ENCODE peak calls at places on chromosome 16, in seven cellular contexts. G is PC-3, M is H1, J is astrocyte, D is MM.1S, S is fibroblast of lung, L is endothelial cell of umbilical vein. W is an unnamed sample. For H4K20me1, the result is how much of the 10 kb centered on the place peaks cover.

GRCh38 chr16:3349175-3349574 is 6.5 kb upstream of the OR2C1 start:
- DNase-seq in M (no peak), D (no peak), J (no peak), G (no peak), S (no peak), L (no peak), W (no peak)

GRCh38 chr16:10552998-10553491 is 27.4 kb downstream of the EMP2 start:
- DNase-seq in J (no peak), S (no peak), L (peak), G (no peak), D (peak), M (peak), W (peak)

GRCh38 chr16:11674818-11675560 is 6.7 kb downstream of the SNN start:
- DNase-seq in M (no peak), G (no peak), D (peak), J (peak), L (peak), S (peak), W (no peak)

GRCh38 chr16:11167581-11167980 is 88.4 kb downstream of the SOCS1 start:
- DNase-seq in L (no peak), G (no peak), D (no peak), M (no peak), S (no peak), J (no peak), W (no peak)

GRCh38 chr16:73113326-73113720 is 65.4 kb upstream of the ZFHX3 start:
- DNase-seq in D (no peak), G (no peak), L (no peak), M (no peak), S (peak), J (peak), W (no peak)

GRCh38 chr16:83840060-83840617 is 32.4 kb downstream of the HSBP1 start:
- DNase-seq in L (no peak), J (no peak), S (no peak), M (no peak), D (no peak), G (no peak), W (no peak)

GRCh38 chr16:48136547-48137360 is 19.0 kb downstream of the ABCC12 start:
- DNase-seq in G (no peak), S (peak), J (peak), D (no peak), L (no peak), M (no peak), W (no peak)

GRCh38 chr16:87723224-87723619 is 42.6 kb downstream of the KLHDC4 start:
- DNase-seq in D (no peak), J (peak), M (no peak), S (peak), L (peak), G (no peak), W (no peak)

GRCh38 chr16:89970011-89970410 is 21.5 kb downstream of the DEF8 start:
- DNase-seq in D (no peak), J (no peak), M (no peak), S (no peak), G (no peak), L (no peak), W (no peak)

GRCh38 chr16:50884066-50884860 is 142.4 kb downstream of the CYLD start:
- DNase-seq in M (peak), J (no peak), D (no peak), S (no peak), L (no peak), G (peak), W (peak)

GRCh38 chr16:83951544-83951943 is 1.5 kb upstream of the OSGIN1 start:
- DNase-seq in L (no peak), S (no peak), D (no peak), J (no peak), G (no peak), M (no peak), W (no peak)

GRCh38 chr16:81778861-81779539 is at the start of gene PLCG2:
- DNase-seq in J (no peak), G (peak), M (peak), D (peak), L (peak), S (peak), W (peak)

GRCh38 chr16:65782537-65783290 is 583.8 kb upstream of the CDH5 start:
- DNase-seq in G (peak), M (peak), J (peak), D (no peak), S (peak), L (peak), W (no peak)

GRCh38 chr16:84484579-84485254 is 19.7 kb downstream of the MEAK7 start:
- DNase-seq in G (peak), J (peak), L (peak), S (peak), M (peak), D (peak), W (peak)

GRCh38 chr16:29644338-29644857 is 18.6 kb upstream of the SPN start:
- DNase-seq in J (no peak), G (no peak), M (no peak), D (no peak), S (no peak), L (no peak), W (no peak)

GRCh38 chr16:50925758-50926357 is 184.0 kb downstream of the CYLD start:
- DNase-seq in L (no peak), S (peak), M (no peak), D (no peak), J (peak), G (peak), W (no peak)

GRCh38 chr16:31700200-31700529 is 172.5 kb downstream of the AHSP start:
- DNase-seq in M (no peak), J (no peak), G (peak), S (peak), L (no peak), D (no peak), W (no peak)

GRCh38 chr16:85522842-85523601 is 90.1 kb upstream of the GSE1 start:
- DNase-seq in L (no peak), S (peak), J (peak), M (no peak), G (no peak), D (no peak), W (no peak)

GRCh38 chr16:30084816-30085159 is 6.9 kb downstream of the TBX6 start:
- DNase-seq in G (no peak), D (no peak), M (no peak), J (no peak), L (no peak), S (no peak), W (no peak)

GRCh38 chr16:88770459-88771293 is 14.3 kb downstream of the PIEZO1 start:
- DNase-seq in M (no peak), D (no peak), G (peak), L (peak), J (peak), S (peak), W (peak)

GRCh38 chr16:71870818-71871217 is 13.2 kb downstream of the ZNF821 start:
- DNase-seq in J (no peak), L (no peak), G (no peak), S (no peak), D (no peak), M (no peak), W (no peak)

GRCh38 chr16:10770907-10771306 is 27.3 kb downstream of the NUBP1 start:
- DNase-seq in D (no peak), S (no peak), L (no peak), G (no peak), M (no peak), J (no peak), W (no peak)

GRCh38 chr16:85568519-85568918 is 44.6 kb upstream of the GSE1 start:
- DNase-seq in L (no peak), S (no peak), J (no peak), D (no peak), M (no peak), G (no peak), W (no peak)

GRCh38 chr16:72367841-72368240 is 195.9 kb upstream of the PMFBP1 start:
- DNase-seq in M (no peak), G (no peak), D (no peak), J (no peak), L (no peak), S (no peak), W (no peak)

GRCh38 chr16:53849585-53849984 is 145.6 kb downstream of the FTO start:
- DNase-seq in S (no peak), M (no peak), G (no peak), J (no peak), L (no peak), D (no peak), W (no peak)

GRCh38 chr16:78666318-78666717 is 566.9 kb downstream of the WWOX start:
- DNase-seq in G (no peak), M (no peak), L (no peak), J (no peak), S (no peak), D (no peak), W (no peak)
- H3K27ac ChIP-seq in G (no peak), M (no peak), L (no peak), J (no peak), S (no peak), D (no peak), W (no peak)

GRCh38 chr16:67191995-67192681 is at the start of gene E2F4:
- DNase-seq in D (peak), M (peak), G (peak), S (peak), L (peak), J (peak), W (peak)
- TF ChIP-seq EZH2 in D (no peak), M (peak), G (no peak), S (no peak), L (no peak), J (no peak), W (no peak)

GRCh38 chr16:12771341-12771798 is 32.3 kb downstream of the CPPED1 start:
- DNase-seq in G (no peak), M (no peak), J (no peak), D (no peak), L (peak), S (peak), W (no peak)
- H4K20me1 ChIP-seq in G (under half), M (under half), J (under half), D (under half), L (under half), S (under half), W (under half)

GRCh38 chr16:15507959-15508336 is 73.6 kb downstream of the BMERB1 start:
- DNase-seq in G (no peak), S (no peak), M (no peak), J (no peak), L (no peak), D (no peak), W (no peak)
- H3K27ac ChIP-seq in G (no peak), S (no peak), M (no peak), J (peak), L (no peak), D (no peak), W (no peak)

GRCh38 chr16:983044-984030 is 1.8 kb downstream of the SOX8 start:
- DNase-seq in M (no peak), D (no peak), G (no peak), S (no peak), L (no peak), J (no peak), W (peak)

GRCh38 chr16:980595-980854 is 1.0 kb upstream of the SOX8 start:
- DNase-seq in L (no peak), S (no peak), J (no peak), G (no peak), M (no peak), D (no peak), W (no peak)

GRCh38 chr16:984106-984505 is 2.5 kb downstream of the SOX8 start:
- DNase-seq in M (no peak), D (no peak), S (no peak), L (no peak), G (no peak), J (no peak), W (peak)

GRCh38 chr16:981695-982151 is at the start of gene SOX8:
- DNase-seq in M (no peak), G (no peak), L (no peak), S (no peak), D (no peak), J (no peak), W (peak)

DNA sequence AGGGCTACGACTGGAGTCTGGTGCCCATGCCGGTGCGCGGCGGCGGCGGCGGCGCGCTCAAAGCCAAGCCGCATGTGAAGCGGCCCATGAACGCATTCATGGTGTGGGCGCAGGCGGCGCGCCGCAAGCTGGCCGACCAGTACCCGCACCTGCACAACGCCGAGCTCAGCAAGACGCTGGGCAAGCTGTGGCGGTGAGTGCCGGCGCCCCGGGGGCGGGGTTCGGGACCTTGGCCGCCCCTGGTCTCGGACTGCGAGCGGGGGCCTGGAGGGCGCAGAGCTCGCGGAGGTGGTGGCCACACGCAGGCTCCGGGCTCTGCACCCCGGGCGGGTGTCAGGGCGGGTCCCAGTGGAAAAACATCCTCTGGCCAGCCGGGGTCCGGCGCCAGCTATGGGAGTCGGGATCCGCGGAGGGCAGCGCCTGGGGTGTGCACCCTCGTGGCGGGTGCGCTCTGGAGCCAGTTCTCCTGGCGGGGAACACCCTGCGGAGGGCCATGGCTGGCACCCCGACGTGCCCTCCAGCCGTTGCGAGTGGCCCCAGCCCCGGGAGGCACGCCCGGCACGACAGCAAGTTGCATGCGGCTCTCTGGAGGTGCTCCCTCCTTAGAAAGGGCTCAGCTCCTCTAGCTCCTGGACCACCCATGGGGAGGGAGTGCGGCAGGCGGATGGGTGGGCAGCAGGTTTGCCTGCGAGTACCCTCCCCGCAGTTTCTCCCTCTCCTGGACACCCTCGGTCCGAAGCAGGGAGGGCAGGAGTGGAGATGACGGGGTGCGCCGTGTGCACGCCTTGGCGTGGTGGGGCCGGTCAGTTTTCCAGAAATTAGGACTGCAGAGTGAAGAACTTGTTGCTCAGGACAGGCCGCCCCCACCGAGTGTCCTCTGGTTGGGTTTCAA is 828 bp downstream of the SOX8 start:
- DNase-seq in S (no peak), L (no peak), M (peak), D (no peak), J (no peak), G (no peak), W (peak)
- TF ChIP-seq EZH2 in S (peak), L (peak), M (peak), D (no peak), J (peak), G (peak), W (peak)

GRCh38 chr16:4688674-4689045 is 4.7 kb upstream of the NUDT16L1 start:
- DNase-seq in M (no peak), L (no peak), S (no peak), G (no peak), D (no peak), J (no peak), W (no peak)
- H4K20me1 ChIP-seq in M (under half), L (under half), S (under half), G (under half), D (under half), J (under half), W (under half)